ENCODE peak calls at places on chromosomes 1 and 21, in four cellular contexts. E is cardiac fibroblast, S is kidney, R is HFF-Myc. O is an unnamed sample.

GRCh38 chr1:231929311-231929710 is 302.7 kb downstream of the DISC1 start:
- DNase-seq in S (no peak), R (no peak), E (peak), O (peak)

GRCh38 chr1:14321413-14321812 is 277.1 kb upstream of the KAZN start:
- DNase-seq in R (no peak), E (no peak), S (no peak), O (no peak)

GRCh38 chr21:33171584-33172169 is 58.1 kb upstream of the IFNAR2 start:
- DNase-seq in E (no peak), R (no peak), S (no peak), O (no peak)

GRCh38 chr21:45244799-45245340 is 42.8 kb downstream of the POFUT2 start:
- DNase-seq in E (no peak), S (no peak), R (no peak), O (no peak)

GRCh38 chr1:67441183-67441582 is 11.0 kb upstream of the SERBP1 start:
- DNase-seq in S (no peak), R (no peak), E (peak), O (peak)

GRCh38 chr21:14403681-14404318 is 20.9 kb upstream of the HSPA13 start:
- DNase-seq in S (no peak), R (peak), E (peak), O (peak)

GRCh38 chr1:43255438-43256210 is 14.2 kb upstream of the TMEM125 start:
- DNase-seq in R (no peak), S (no peak), E (no peak), O (no peak)

GRCh38 chr1:193819376-193819775 is 633.0 kb upstream of the B3GALT2 start:
- DNase-seq in S (no peak), E (no peak), R (no peak), O (no peak)

GRCh38 chr1:94258873-94259331 is 21.5 kb upstream of the ARHGAP29 start:
- DNase-seq in R (peak), S (no peak), E (peak), O (peak)

GRCh38 chr1:9822490-9822889 is 1.3 kb downstream of the CLSTN1 start:
- DNase-seq in S (no peak), E (no peak), R (no peak), O (peak)

GRCh38 chr21:44290327-44291077 is 4.8 kb downstream of the AIRE start:
- DNase-seq in S (peak), R (no peak), E (no peak), O (no peak)

GRCh38 chr1:106755682-106756406 is 300.6 kb upstream of the PRMT6 start:
- DNase-seq in E (peak), R (no peak), S (no peak), O (peak)

GRCh38 chr1:19356266-19356665 is 44.1 kb downstream of the SLC66A1 start:
- DNase-seq in R (no peak), E (no peak), S (no peak), O (no peak)

GRCh38 chr1:147820898-147821297 is 60.5 kb upstream of the GJA5 start:
- DNase-seq in S (no peak), R (no peak), E (no peak), O (no peak)

GRCh38 chr1:58500036-58500435 is 46.5 kb downstream of the OMA1 start:
- DNase-seq in E (no peak), R (no peak), S (no peak), O (no peak)

GRCh38 chr1:17892225-17892624 is 137.1 kb downstream of the ACTL8 start:
- DNase-seq in S (no peak), E (no peak), R (no peak), O (no peak)

GRCh38 chr1:41424581-41425118 is 59.8 kb downstream of the EDN2 start:
- DNase-seq in R (no peak), E (no peak), S (no peak), O (no peak)

GRCh38 chr1:41426201-41426890 is 58.1 kb downstream of the EDN2 start:
- DNase-seq in R (no peak), E (no peak), S (no peak), O (no peak)

GRCh38 chr1:41425369-41425768 is 59.1 kb downstream of the EDN2 start:
- DNase-seq in E (no peak), S (no peak), R (no peak), O (no peak)

GRCh38 chr1:41422306-41422705 is 61.1 kb downstream of the FOXO6 start:
- DNase-seq in E (no peak), R (no peak), S (no peak), O (no peak)

DNA sequence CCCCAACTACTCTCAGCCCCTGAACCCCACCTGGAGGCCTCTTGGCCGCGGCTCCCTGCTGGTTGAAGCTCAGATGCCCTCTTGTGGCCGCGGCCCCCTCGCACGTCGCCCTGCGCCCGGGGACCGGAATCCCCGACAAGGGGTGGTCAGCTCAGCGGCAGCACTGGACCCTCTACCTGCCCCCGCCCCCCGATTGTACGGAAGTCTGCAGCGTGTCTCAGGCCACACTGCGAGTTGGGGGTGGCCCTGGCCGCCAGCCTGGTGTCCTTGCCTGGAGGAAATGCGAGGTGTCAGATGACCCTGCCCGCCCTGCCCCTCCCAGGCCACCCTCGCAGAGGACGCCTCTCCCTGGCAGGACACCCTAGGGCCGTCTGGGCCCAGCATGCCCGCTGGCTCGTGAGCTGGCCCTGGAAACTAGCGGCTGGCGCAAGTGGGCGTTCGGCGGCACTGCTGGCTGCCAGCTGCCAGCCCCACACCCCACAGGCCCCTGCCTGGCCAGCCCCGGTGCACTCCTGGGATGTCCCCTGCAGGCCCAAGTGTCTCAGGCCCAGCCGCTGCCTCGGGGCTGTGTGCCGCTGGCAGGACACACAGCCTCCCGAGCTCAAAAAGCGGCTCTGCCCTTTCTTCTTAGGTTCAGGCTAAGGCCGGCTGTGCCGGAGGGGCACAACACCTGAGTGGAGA is 60.8 kb downstream of the EDN2 start:
- DNase-seq in S (no peak), R (no peak), E (no peak), O (no peak)
- TF ChIP-seq CTCF in S (peak), R (peak), E (peak), O (peak)

DNA sequence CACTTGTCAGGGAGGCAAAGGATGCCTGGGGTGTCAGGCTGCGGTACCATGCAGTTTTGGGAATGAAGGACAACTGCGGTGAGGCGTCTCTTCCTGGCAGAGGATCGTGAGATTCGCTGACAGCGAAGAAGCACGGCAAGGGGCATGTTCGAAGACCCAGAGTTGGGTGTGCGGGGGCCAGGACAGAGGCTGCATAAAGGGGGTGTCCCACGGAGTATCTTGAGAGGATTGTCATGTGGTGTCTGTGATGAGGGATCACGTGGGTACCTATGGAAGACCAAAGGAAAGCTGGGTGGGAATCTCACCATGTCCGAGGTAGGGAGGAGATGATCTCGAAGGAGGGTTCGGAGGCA is 372 bp downstream of the SLC25A44 start:
- DNase-seq in R (no peak), E (no peak), S (no peak), O (peak)
- H3K4me3 ChIP-seq in R (peak), E (peak), S (peak), O (peak)

DNA sequence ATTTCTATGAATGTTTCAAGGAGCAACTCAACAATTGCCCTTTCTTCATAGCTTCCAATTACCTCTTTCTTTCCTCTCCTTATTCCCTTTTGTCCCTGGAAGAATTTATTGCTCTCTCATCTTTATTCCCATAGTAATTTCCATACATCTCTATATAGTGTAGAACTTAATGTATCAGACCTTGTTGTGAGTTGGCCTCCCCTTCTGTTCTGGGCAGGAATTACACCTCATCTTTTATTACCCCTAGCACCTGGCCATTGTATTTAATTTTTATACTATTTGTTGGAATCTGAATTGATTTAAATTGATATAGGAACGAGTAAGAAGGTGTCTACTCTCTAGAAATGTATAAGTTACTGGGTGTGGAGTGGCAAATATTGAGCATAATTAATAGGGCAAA is 114.5 kb downstream of the CACHD1 start:
- DNase-seq in R (no peak), S (no peak), E (no peak), O (no peak)
- TF ChIP-seq CTCF in R (no peak), S (no peak), E (peak), O (peak)

GRCh38 chr1:30879126-30879786 is 29.3 kb downstream of the SDC3 start:
- DNase-seq in S (no peak), E (no peak), R (no peak), O (no peak)
- H3K4me3 ChIP-seq in S (no peak), E (no peak), R (no peak), O (no peak)

GRCh38 chr1:153682730-153683129 is 4.2 kb downstream of the NPR1 start:
- DNase-seq in S (peak), E (no peak), R (no peak), O (no peak)

GRCh38 chr1:153680120-153680403 is 1.6 kb downstream of the NPR1 start:
- DNase-seq in R (no peak), E (peak), S (peak), O (no peak)

GRCh38 chr1:153678519-153679336 is at the start of gene NPR1:
- DNase-seq in E (peak), R (no peak), S (peak), O (no peak)

GRCh38 chr1:153677718-153678518 is 570 bp upstream of the NPR1 start:
- DNase-seq in E (peak), R (no peak), S (peak), O (peak)

GRCh38 chr1:153679337-153680119 is 1.0 kb downstream of the NPR1 start:
- DNase-seq in E (peak), S (peak), R (no peak), O (no peak)
- TF ChIP-seq CTCF in E (peak), S (no peak), R (peak), O (peak)

DNA sequence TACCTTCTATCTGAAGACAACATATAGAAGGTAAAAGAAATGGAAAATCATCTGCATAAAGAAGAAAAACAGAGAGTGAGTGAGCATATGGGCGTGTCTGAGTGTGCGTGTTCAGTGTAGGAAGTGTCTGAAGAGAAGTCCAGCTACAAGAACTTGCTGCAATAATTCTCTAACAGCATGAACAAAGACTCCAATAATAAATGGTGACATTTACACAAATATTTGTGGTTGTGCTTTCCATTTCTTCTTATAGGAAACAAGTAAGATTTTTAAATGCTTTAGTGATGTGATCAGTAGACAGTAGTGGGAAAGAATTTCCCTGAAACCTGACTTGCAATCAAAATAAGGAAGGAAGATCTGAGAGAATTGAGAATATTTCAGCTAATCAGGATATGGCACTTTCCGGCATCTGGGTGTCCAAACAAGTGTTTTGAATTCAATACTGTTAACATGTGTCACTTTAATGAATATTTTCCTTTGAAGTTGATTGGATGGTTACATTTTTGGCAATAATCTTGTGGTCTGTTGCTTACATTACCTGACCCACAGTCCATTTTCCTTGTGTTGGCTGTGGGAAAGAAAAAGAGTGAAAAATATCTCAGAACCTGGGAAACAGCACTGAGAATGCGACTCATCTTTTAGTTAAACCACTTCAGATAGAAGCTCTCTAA is 154.0 kb downstream of the TGFB2 start:
- DNase-seq in E (peak), R (peak), S (no peak), O (peak)
- H3K4me3 ChIP-seq in E (peak), R (peak), S (peak), O (peak)

DNA sequence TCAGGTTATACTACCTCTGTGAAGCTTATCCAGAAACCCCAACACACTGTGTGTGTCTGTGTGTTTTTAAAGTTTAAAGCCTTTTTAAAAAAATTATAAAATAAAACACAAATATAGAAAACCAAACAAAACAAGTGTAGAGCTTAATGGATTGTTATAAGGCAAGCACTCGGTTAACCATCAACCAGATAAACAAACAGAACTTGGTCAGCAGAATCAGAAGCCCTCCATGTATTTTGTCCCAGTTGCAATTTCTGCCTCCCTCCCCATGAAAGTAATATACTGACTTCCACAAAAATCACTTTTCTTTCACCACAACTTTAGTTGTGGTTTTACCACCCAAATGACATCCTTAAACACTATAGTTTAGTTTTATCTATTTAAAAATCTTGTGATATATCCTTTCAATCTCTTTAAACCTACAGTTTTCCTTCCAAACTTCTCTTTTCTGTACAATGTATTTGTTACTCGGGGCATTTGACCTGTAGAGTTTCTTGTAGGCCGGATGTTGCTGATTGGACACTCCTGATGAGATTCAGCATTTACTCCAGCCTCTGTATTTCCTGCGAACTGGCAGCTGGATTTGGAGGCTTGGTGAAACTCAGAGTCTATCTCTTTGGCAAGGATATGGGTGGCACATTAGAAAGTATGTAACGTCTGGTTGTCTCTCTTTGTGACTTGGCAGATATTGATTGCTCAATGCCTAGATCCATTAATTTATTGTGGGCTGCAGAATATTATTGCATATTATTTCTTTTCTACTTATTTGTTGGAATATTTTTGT is 8.6 kb downstream of the PAPPA2 start:
- DNase-seq in E (no peak), S (no peak), R (no peak), O (no peak)
- TF ChIP-seq CTCF in E (no peak), S (no peak), R (no peak), O (no peak)

GRCh38 chr1:33057095-33057494 is 20.4 kb upstream of the AK2 start:
- DNase-seq in E (no peak), R (no peak), S (no peak), O (no peak)
- H3K4me3 ChIP-seq in E (no peak), R (no peak), S (no peak), O (no peak)